ENCODE peak calls at places on chromosomes 3 and 15, in nine cellular contexts. Y is fibroblast of lung; Z is NCI-H2029 treated with DMSO at 0.1 percent for 48 hours; H is NCI-H460; M is CD4-positive, alpha-beta T cell; A is ovary; F is fibroblast of villous mesenchyme; E is WTC11; I is effector memory CD8-positive, alpha-beta T cell. K is an unnamed sample.

GRCh38 chr3:16060358-16060852 is 114.1 kb upstream of the GALNT15 start:
- DNase-seq in E (no peak), I (no peak), F (peak; percentile 100), Z (no peak), A (peak; percentile 74), M (no peak), H (peak; percentile 98), Y (peak; percentile 100), K (peak; percentile 100)

GRCh38 chr3:97917813-97918536 is 54.3 kb downstream of the RIOX2 start:
- DNase-seq in H (no peak), Z (no peak), E (no peak), M (no peak), Y (peak; percentile 77), I (no peak), A (no peak), F (peak; percentile 48), K (peak; percentile 61)

GRCh38 chr3:119311191-119311925 is 17.2 kb downstream of the ARHGAP31 start:
- DNase-seq in E (no peak), M (no peak), Z (no peak), A (no peak), H (no peak), I (no peak), F (peak; percentile 73), Y (peak; percentile 55), K (peak; percentile 79)

GRCh38 chr3:4908769-4909156 is 70.5 kb upstream of the BHLHE40 start:
- DNase-seq in E (no peak), H (no peak), Z (no peak), Y (no peak), M (no peak), A (no peak), F (no peak), I (no peak), K (no peak)

GRCh38 chr3:144652573-144652972 is 681.0 kb downstream of the DIPK2A start:
- DNase-seq in I (no peak), A (no peak), Z (no peak), M (no peak), Y (peak; percentile 84), F (peak; percentile 72), H (no peak), E (no peak), K (peak; percentile 69)

GRCh38 chr3:9794400-9794799 is 1.5 kb downstream of the ARPC4 start:
- DNase-seq in Z (no peak), I (no peak), Y (no peak), E (no peak), M (no peak), A (no peak), F (no peak), H (no peak), K (no peak)

GRCh38 chr15:51095681-51096331 is 1.1 kb upstream of the TNFAIP8L3 start:
- DNase-seq in A (no peak), M (no peak), H (no peak), F (no peak), E (no peak), Z (no peak), Y (no peak), I (no peak), K (no peak)

GRCh38 chr3:194104041-194104751 is 31.8 kb upstream of the HES1 start:
- DNase-seq in Z (no peak), A (no peak), M (no peak), I (no peak), H (no peak), Y (no peak), F (no peak), E (no peak), K (no peak)

GRCh38 chr3:28130836-28131235 is 110.6 kb upstream of the CMC1 start:
- DNase-seq in E (no peak), Z (no peak), H (no peak), A (no peak), M (no peak), I (no peak), F (no peak), Y (no peak), K (no peak)

GRCh38 chr3:188397766-188398705 is 244.1 kb downstream of the LPP start:
- DNase-seq in Z (no peak), H (no peak), E (no peak), M (no peak), A (no peak), F (no peak), Y (no peak), I (no peak), K (no peak)

GRCh38 chr3:149621218-149622005 is 36.4 kb downstream of the WWTR1 start:
- DNase-seq in I (no peak), A (no peak), E (no peak), H (peak; percentile 9), M (no peak), Z (no peak), F (peak; percentile 90), Y (peak; percentile 91), K (peak; percentile 92)

K was measured in choroid plexus epithelial cell.